ENCODE peak calls at places on chromosomes 2 and 18, in eight cellular contexts. One of them, this sample, is unnamed.

GRCh38 chr18:53305471-53305870 is 919.0 kb downstream of the MBD2 start:
- ATAC-seq in aorta: no peak
- ATAC-seq in A549: no peak
- ATAC-seq in PC-3: no peak
- ATAC-seq in psoas muscle: no peak
- ATAC-seq in K562: no peak
- ATAC-seq in left colon: no peak
- ATAC-seq in stimulated activated memory B cell treated with anti-CD40 and anti-IgM and Interleukin-4, amounts not matched to agents 10 μg/mL and 1 μg/mL and 100 μg/mL, for 72 hours: no peak
- ATAC-seq in this sample: no peak

GRCh38 chr2:216915548-216916128 is 55.8 kb upstream of the TNP1 start:
- ATAC-seq in aorta: no peak
- ATAC-seq in A549: no peak
- ATAC-seq in PC-3: no peak
- ATAC-seq in psoas muscle: no peak
- ATAC-seq in K562: no peak
- ATAC-seq in left colon: no peak
- ATAC-seq in stimulated activated memory B cell treated with anti-CD40 and anti-IgM and Interleukin-4, amounts not matched to agents 10 μg/mL and 1 μg/mL and 100 μg/mL, for 72 hours: no peak
- ATAC-seq in this sample: no peak

GRCh38 chr2:158211516-158211915 is 109.8 kb downstream of the UPP2 start:
- ATAC-seq in aorta: no peak
- ATAC-seq in A549: no peak
- ATAC-seq in PC-3: no peak
- ATAC-seq in psoas muscle: no peak
- ATAC-seq in K562: no peak
- ATAC-seq in left colon: no peak
- ATAC-seq in stimulated activated memory B cell treated with anti-CD40 and anti-IgM and Interleukin-4, amounts not matched to agents 10 μg/mL and 1 μg/mL and 100 μg/mL, for 72 hours: peak; percentile 75
- ATAC-seq in this sample: no peak

GRCh38 chr2:25234756-25235155 is 66.4 kb upstream of the POMC start:
- ATAC-seq in aorta: no peak
- ATAC-seq in A549: no peak
- ATAC-seq in PC-3: no peak
- ATAC-seq in psoas muscle: no peak
- ATAC-seq in K562: no peak
- ATAC-seq in left colon: no peak
- ATAC-seq in stimulated activated memory B cell treated with anti-CD40 and anti-IgM and Interleukin-4, amounts not matched to agents 10 μg/mL and 1 μg/mL and 100 μg/mL, for 72 hours: no peak
- ATAC-seq in this sample: no peak

GRCh38 chr18:379665-380356 is 112.0 kb upstream of the THOC1 start:
- ATAC-seq in aorta: no peak
- ATAC-seq in A549: no peak
- ATAC-seq in PC-3: no peak
- ATAC-seq in psoas muscle: no peak
- ATAC-seq in K562: no peak
- ATAC-seq in left colon: no peak
- ATAC-seq in stimulated activated memory B cell treated with anti-CD40 and anti-IgM and Interleukin-4, amounts not matched to agents 10 μg/mL and 1 μg/mL and 100 μg/mL, for 72 hours: no peak
- ATAC-seq in this sample: no peak

GRCh38 chr2:185952098-185952497 is 213.5 kb downstream of the FSIP2 start:
- ATAC-seq in aorta: no peak
- ATAC-seq in A549: no peak
- ATAC-seq in PC-3: no peak
- ATAC-seq in psoas muscle: no peak
- ATAC-seq in K562: no peak
- ATAC-seq in left colon: no peak
- ATAC-seq in stimulated activated memory B cell treated with anti-CD40 and anti-IgM and Interleukin-4, amounts not matched to agents 10 μg/mL and 1 μg/mL and 100 μg/mL, for 72 hours: no peak
- ATAC-seq in this sample: peak; percentile 93

GRCh38 chr18:58559427-58560186 is 69.3 kb downstream of the ALPK2 start:
- ATAC-seq in aorta: no peak
- ATAC-seq in A549: no peak
- ATAC-seq in PC-3: no peak
- ATAC-seq in psoas muscle: no peak
- ATAC-seq in K562: no peak
- ATAC-seq in left colon: peak; percentile 94
- ATAC-seq in stimulated activated memory B cell treated with anti-CD40 and anti-IgM and Interleukin-4, amounts not matched to agents 10 μg/mL and 1 μg/mL and 100 μg/mL, for 72 hours: no peak
- ATAC-seq in this sample: no peak

GRCh38 chr2:222248256-222248655 is 50.5 kb downstream of the PAX3 start:
- ATAC-seq in aorta: no peak
- ATAC-seq in A549: no peak
- ATAC-seq in PC-3: no peak
- ATAC-seq in psoas muscle: no peak
- ATAC-seq in K562: no peak
- ATAC-seq in left colon: no peak
- ATAC-seq in stimulated activated memory B cell treated with anti-CD40 and anti-IgM and Interleukin-4, amounts not matched to agents 10 μg/mL and 1 μg/mL and 100 μg/mL, for 72 hours: no peak
- ATAC-seq in this sample: no peak

GRCh38 chr2:1617425-1618021 is 126.8 kb downstream of the PXDN start:
- ATAC-seq in aorta: no peak
- ATAC-seq in A549: peak; percentile 29
- ATAC-seq in PC-3: peak; percentile 54
- ATAC-seq in psoas muscle: no peak
- ATAC-seq in K562: no peak
- ATAC-seq in left colon: peak; percentile 82
- ATAC-seq in stimulated activated memory B cell treated with anti-CD40 and anti-IgM and Interleukin-4, amounts not matched to agents 10 μg/mL and 1 μg/mL and 100 μg/mL, for 72 hours: peak; percentile 16
- ATAC-seq in this sample: no peak

GRCh38 chr2:222866358-222866960 is 5.6 kb downstream of the ACSL3 start:
- ATAC-seq in aorta: no peak
- ATAC-seq in A549: no peak
- ATAC-seq in PC-3: no peak
- ATAC-seq in psoas muscle: no peak
- ATAC-seq in K562: no peak
- ATAC-seq in left colon: peak; percentile 56
- ATAC-seq in stimulated activated memory B cell treated with anti-CD40 and anti-IgM and Interleukin-4, amounts not matched to agents 10 μg/mL and 1 μg/mL and 100 μg/mL, for 72 hours: no peak
- ATAC-seq in this sample: no peak

GRCh38 chr2:143284087-143284675 is 155.0 kb downstream of the ARHGAP15 start:
- ATAC-seq in aorta: no peak
- ATAC-seq in A549: peak; percentile 84
- ATAC-seq in PC-3: peak; percentile 60
- ATAC-seq in psoas muscle: no peak
- ATAC-seq in K562: peak; percentile 85
- ATAC-seq in left colon: peak; percentile 51
- ATAC-seq in stimulated activated memory B cell treated with anti-CD40 and anti-IgM and Interleukin-4, amounts not matched to agents 10 μg/mL and 1 μg/mL and 100 μg/mL, for 72 hours: peak; percentile 62
- ATAC-seq in this sample: no peak

GRCh38 chr2:143960177-143960576 is 559.7 kb downstream of the ZEB2 start:
- ATAC-seq in aorta: no peak
- ATAC-seq in A549: no peak
- ATAC-seq in PC-3: peak; percentile 53
- ATAC-seq in psoas muscle: no peak
- ATAC-seq in K562: no peak
- ATAC-seq in left colon: no peak
- ATAC-seq in stimulated activated memory B cell treated with anti-CD40 and anti-IgM and Interleukin-4, amounts not matched to agents 10 μg/mL and 1 μg/mL and 100 μg/mL, for 72 hours: no peak
- ATAC-seq in this sample: no peak

GRCh38 chr2:48357351-48357750 is 172.6 kb upstream of the STON1 start:
- ATAC-seq in aorta: no peak
- ATAC-seq in A549: no peak
- ATAC-seq in PC-3: no peak
- ATAC-seq in psoas muscle: no peak
- ATAC-seq in K562: peak; percentile 69
- ATAC-seq in left colon: no peak
- ATAC-seq in stimulated activated memory B cell treated with anti-CD40 and anti-IgM and Interleukin-4, amounts not matched to agents 10 μg/mL and 1 μg/mL and 100 μg/mL, for 72 hours: no peak
- ATAC-seq in this sample: no peak

GRCh38 chr2:223929575-223930001 is 15.5 kb downstream of the WDFY1 start:
- ATAC-seq in aorta: no peak
- ATAC-seq in A549: no peak
- ATAC-seq in PC-3: no peak
- ATAC-seq in psoas muscle: no peak
- ATAC-seq in K562: no peak
- ATAC-seq in left colon: peak; percentile 60
- ATAC-seq in stimulated activated memory B cell treated with anti-CD40 and anti-IgM and Interleukin-4, amounts not matched to agents 10 μg/mL and 1 μg/mL and 100 μg/mL, for 72 hours: peak; percentile 43
- ATAC-seq in this sample: no peak

GRCh38 chr2:237431372-237431771 is 17.4 kb upstream of the COL6A3 start:
- ATAC-seq in aorta: no peak
- ATAC-seq in A549: no peak
- ATAC-seq in PC-3: peak; percentile 1
- ATAC-seq in psoas muscle: no peak
- ATAC-seq in K562: no peak
- ATAC-seq in left colon: no peak
- ATAC-seq in stimulated activated memory B cell treated with anti-CD40 and anti-IgM and Interleukin-4, amounts not matched to agents 10 μg/mL and 1 μg/mL and 100 μg/mL, for 72 hours: no peak
- ATAC-seq in this sample: no peak

GRCh38 chr18:23995180-23995579 is 19.4 kb upstream of the TTC39C start:
- ATAC-seq in aorta: no peak
- ATAC-seq in A549: no peak
- ATAC-seq in PC-3: no peak
- ATAC-seq in psoas muscle: no peak
- ATAC-seq in K562: no peak
- ATAC-seq in left colon: no peak
- ATAC-seq in stimulated activated memory B cell treated with anti-CD40 and anti-IgM and Interleukin-4, amounts not matched to agents 10 μg/mL and 1 μg/mL and 100 μg/mL, for 72 hours: peak; percentile 47
- ATAC-seq in this sample: no peak

GRCh38 chr2:161677634-161678033 is 53.4 kb downstream of the SLC4A10 start:
- ATAC-seq in aorta: no peak
- ATAC-seq in A549: no peak
- ATAC-seq in PC-3: no peak
- ATAC-seq in psoas muscle: no peak
- ATAC-seq in K562: no peak
- ATAC-seq in left colon: no peak
- ATAC-seq in stimulated activated memory B cell treated with anti-CD40 and anti-IgM and Interleukin-4, amounts not matched to agents 10 μg/mL and 1 μg/mL and 100 μg/mL, for 72 hours: no peak
- ATAC-seq in this sample: no peak

GRCh38 chr18:54742654-54743053 is 85.6 kb upstream of the RAB27B start:
- ATAC-seq in aorta: peak; percentile 83
- ATAC-seq in A549: peak; percentile 33
- ATAC-seq in PC-3: peak; percentile 11
- ATAC-seq in psoas muscle: no peak
- ATAC-seq in K562: no peak
- ATAC-seq in left colon: peak; percentile 26
- ATAC-seq in stimulated activated memory B cell treated with anti-CD40 and anti-IgM and Interleukin-4, amounts not matched to agents 10 μg/mL and 1 μg/mL and 100 μg/mL, for 72 hours: no peak
- ATAC-seq in this sample: peak; percentile 15

GRCh38 chr2:105546623-105546964 is 147.7 kb upstream of the FHL2 start:
- ATAC-seq in aorta: no peak
- ATAC-seq in A549: no peak
- ATAC-seq in PC-3: peak; percentile 53
- ATAC-seq in psoas muscle: no peak
- ATAC-seq in K562: no peak
- ATAC-seq in left colon: no peak
- ATAC-seq in stimulated activated memory B cell treated with anti-CD40 and anti-IgM and Interleukin-4, amounts not matched to agents 10 μg/mL and 1 μg/mL and 100 μg/mL, for 72 hours: no peak
- ATAC-seq in this sample: no peak

GRCh38 chr2:128727404-128727803 is 408.7 kb upstream of the HS6ST1 start:
- ATAC-seq in aorta: no peak
- ATAC-seq in A549: no peak
- ATAC-seq in PC-3: no peak
- ATAC-seq in psoas muscle: no peak
- ATAC-seq in K562: no peak
- ATAC-seq in left colon: no peak
- ATAC-seq in stimulated activated memory B cell treated with anti-CD40 and anti-IgM and Interleukin-4, amounts not matched to agents 10 μg/mL and 1 μg/mL and 100 μg/mL, for 72 hours: no peak
- ATAC-seq in this sample: no peak

GRCh38 chr2:81225756-81226155 is 921.2 kb upstream of the LRRTM1 start:
- ATAC-seq in aorta: no peak
- ATAC-seq in A549: no peak
- ATAC-seq in PC-3: no peak
- ATAC-seq in psoas muscle: no peak
- ATAC-seq in K562: no peak
- ATAC-seq in left colon: no peak
- ATAC-seq in stimulated activated memory B cell treated with anti-CD40 and anti-IgM and Interleukin-4, amounts not matched to agents 10 μg/mL and 1 μg/mL and 100 μg/mL, for 72 hours: no peak
- ATAC-seq in this sample: no peak

GRCh38 chr2:24343225-24343882 is 17.0 kb downstream of the ITSN2 start:
- ATAC-seq in aorta: no peak
- ATAC-seq in A549: no peak
- ATAC-seq in PC-3: no peak
- ATAC-seq in psoas muscle: no peak
- ATAC-seq in K562: no peak
- ATAC-seq in left colon: no peak
- ATAC-seq in stimulated activated memory B cell treated with anti-CD40 and anti-IgM and Interleukin-4, amounts not matched to agents 10 μg/mL and 1 μg/mL and 100 μg/mL, for 72 hours: peak; percentile 87
- ATAC-seq in this sample: no peak

GRCh38 chr2:218041302-218042165 is 27.5 kb upstream of the RUFY4 start:
- ATAC-seq in aorta: no peak
- ATAC-seq in A549: no peak
- ATAC-seq in PC-3: no peak
- ATAC-seq in psoas muscle: no peak
- ATAC-seq in K562: no peak
- ATAC-seq in left colon: no peak
- ATAC-seq in stimulated activated memory B cell treated with anti-CD40 and anti-IgM and Interleukin-4, amounts not matched to agents 10 μg/mL and 1 μg/mL and 100 μg/mL, for 72 hours: no peak
- ATAC-seq in this sample: no peak

GRCh38 chr2:99035920-99036319 is 99.9 kb upstream of the CRACDL start:
- ATAC-seq in aorta: no peak
- ATAC-seq in A549: no peak
- ATAC-seq in PC-3: no peak
- ATAC-seq in psoas muscle: no peak
- ATAC-seq in K562: no peak
- ATAC-seq in left colon: no peak
- ATAC-seq in stimulated activated memory B cell treated with anti-CD40 and anti-IgM and Interleukin-4, amounts not matched to agents 10 μg/mL and 1 μg/mL and 100 μg/mL, for 72 hours: no peak
- ATAC-seq in this sample: no peak

GRCh38 chr2:23250371-23250770 is 134.6 kb upstream of the KLHL29 start:
- ATAC-seq in aorta: peak; percentile 45
- ATAC-seq in A549: no peak
- ATAC-seq in PC-3: no peak
- ATAC-seq in psoas muscle: peak; percentile 65
- ATAC-seq in K562: no peak
- ATAC-seq in left colon: no peak
- ATAC-seq in stimulated activated memory B cell treated with anti-CD40 and anti-IgM and Interleukin-4, amounts not matched to agents 10 μg/mL and 1 μg/mL and 100 μg/mL, for 72 hours: no peak
- ATAC-seq in this sample: no peak

GRCh38 chr2:54360055-54360792 is 95.9 kb upstream of the SPTBN1 start:
- ATAC-seq in aorta: peak; percentile 85
- ATAC-seq in A549: no peak
- ATAC-seq in PC-3: no peak
- ATAC-seq in psoas muscle: no peak
- ATAC-seq in K562: no peak
- ATAC-seq in left colon: no peak
- ATAC-seq in stimulated activated memory B cell treated with anti-CD40 and anti-IgM and Interleukin-4, amounts not matched to agents 10 μg/mL and 1 μg/mL and 100 μg/mL, for 72 hours: no peak
- ATAC-seq in this sample: peak; percentile 25

GRCh38 chr2:223720367-223720766 is 117.0 kb downstream of the AP1S3 start:
- ATAC-seq in aorta: no peak
- ATAC-seq in A549: no peak
- ATAC-seq in PC-3: no peak
- ATAC-seq in psoas muscle: no peak
- ATAC-seq in K562: no peak
- ATAC-seq in left colon: no peak
- ATAC-seq in stimulated activated memory B cell treated with anti-CD40 and anti-IgM and Interleukin-4, amounts not matched to agents 10 μg/mL and 1 μg/mL and 100 μg/mL, for 72 hours: no peak
- ATAC-seq in this sample: no peak

GRCh38 chr2:25298776-25299431 is 42.8 kb downstream of the DNMT3A start:
- ATAC-seq in aorta: no peak
- ATAC-seq in A549: no peak
- ATAC-seq in PC-3: no peak
- ATAC-seq in psoas muscle: no peak
- ATAC-seq in K562: no peak
- ATAC-seq in left colon: no peak
- ATAC-seq in stimulated activated memory B cell treated with anti-CD40 and anti-IgM and Interleukin-4, amounts not matched to agents 10 μg/mL and 1 μg/mL and 100 μg/mL, for 72 hours: no peak
- ATAC-seq in this sample: no peak

GRCh38 chr2:10425656-10426055 is 22.5 kb downstream of the ODC1 start:
- ATAC-seq in aorta: no peak
- ATAC-seq in A549: peak; percentile 6
- ATAC-seq in PC-3: no peak
- ATAC-seq in psoas muscle: no peak
- ATAC-seq in K562: peak; percentile 24
- ATAC-seq in left colon: no peak
- ATAC-seq in stimulated activated memory B cell treated with anti-CD40 and anti-IgM and Interleukin-4, amounts not matched to agents 10 μg/mL and 1 μg/mL and 100 μg/mL, for 72 hours: no peak
- ATAC-seq in this sample: no peak

GRCh38 chr2:205948496-205948837 is 137.5 kb downstream of the INO80D start:
- ATAC-seq in aorta: no peak
- ATAC-seq in A549: peak; percentile 7
- ATAC-seq in PC-3: no peak
- ATAC-seq in psoas muscle: no peak
- ATAC-seq in K562: no peak
- ATAC-seq in left colon: no peak
- ATAC-seq in stimulated activated memory B cell treated with anti-CD40 and anti-IgM and Interleukin-4, amounts not matched to agents 10 μg/mL and 1 μg/mL and 100 μg/mL, for 72 hours: no peak
- ATAC-seq in this sample: no peak

GRCh38 chr2:218832081-218832480 is 478 bp upstream of the PRKAG3 start:
- ATAC-seq in aorta: peak; percentile 31
- ATAC-seq in A549: peak; percentile 17
- ATAC-seq in PC-3: peak; percentile 14
- ATAC-seq in psoas muscle: peak; percentile 4
- ATAC-seq in K562: no peak
- ATAC-seq in left colon: no peak
- ATAC-seq in stimulated activated memory B cell treated with anti-CD40 and anti-IgM and Interleukin-4, amounts not matched to agents 10 μg/mL and 1 μg/mL and 100 μg/mL, for 72 hours: no peak
- ATAC-seq in this sample: no peak

GRCh38 chr2:128369126-128369555 is 50.5 kb upstream of the HS6ST1 start:
- ATAC-seq in aorta: peak; percentile 17
- ATAC-seq in A549: no peak
- ATAC-seq in PC-3: no peak
- ATAC-seq in psoas muscle: no peak
- ATAC-seq in K562: no peak
- ATAC-seq in left colon: no peak
- ATAC-seq in stimulated activated memory B cell treated with anti-CD40 and anti-IgM and Interleukin-4, amounts not matched to agents 10 μg/mL and 1 μg/mL and 100 μg/mL, for 72 hours: no peak
- ATAC-seq in this sample: peak; percentile 19

GRCh38 chr2:64652231-64653173 is 1.2 kb downstream of the SERTAD2 start:
- ATAC-seq in aorta: no peak
- ATAC-seq in A549: peak; percentile 42
- ATAC-seq in PC-3: peak; percentile 23
- ATAC-seq in psoas muscle: peak; percentile 16
- ATAC-seq in K562: peak; percentile 42
- ATAC-seq in left colon: peak; percentile 46
- ATAC-seq in stimulated activated memory B cell treated with anti-CD40 and anti-IgM and Interleukin-4, amounts not matched to agents 10 μg/mL and 1 μg/mL and 100 μg/mL, for 72 hours: no peak
- ATAC-seq in this sample: peak; percentile 1

GRCh38 chr2:132923787-132924186 is 253.8 kb upstream of the LYPD1 start:
- ATAC-seq in aorta: no peak
- ATAC-seq in A549: no peak
- ATAC-seq in PC-3: peak; percentile 84
- ATAC-seq in psoas muscle: no peak
- ATAC-seq in K562: no peak
- ATAC-seq in left colon: no peak
- ATAC-seq in stimulated activated memory B cell treated with anti-CD40 and anti-IgM and Interleukin-4, amounts not matched to agents 10 μg/mL and 1 μg/mL and 100 μg/mL, for 72 hours: no peak
- ATAC-seq in this sample: no peak

This sample was measured in esophagus mucosa.